ENCODE peak calls at places on chromosome 1, in seven cellular contexts. H is epithelial cell of esophagus; Y is amniotic stem cell; L is NCI-H1436; X is activated CD4-positive, CD25-positive, alpha-beta regulatory T cell; Z is head of caudate nucleus; B is RKO. F is an unnamed sample.

GRCh38 chr1:236206548-236206947 is 64.2 kb downstream of the GPR137B start:
- DNase-seq in Z (no peak), X (no peak), B (no peak), L (no peak), Y (no peak), H (no peak), F (no peak)

GRCh38 chr1:213724640-213725536 is 262.9 kb upstream of the PROX1 start:
- DNase-seq in Z (no peak), L (no peak), Y (no peak), B (no peak), X (no peak), H (no peak), F (peak; percentile 19)

GRCh38 chr1:220487297-220487820 is 40.6 kb upstream of the MARK1 start:
- DNase-seq in L (peak; percentile 94), Z (no peak), B (peak; percentile 40), X (no peak), Y (no peak), H (peak; percentile 85), F (peak; percentile 90)

GRCh38 chr1:18944810-18945209 is 11.7 kb downstream of the IFFO2 start:
- DNase-seq in Z (no peak), L (no peak), X (no peak), Y (no peak), H (no peak), B (no peak), F (no peak)

GRCh38 chr1:52601976-52602327 is 219 bp upstream of the GPX7 start:
- DNase-seq in X (no peak), Y (no peak), H (no peak), L (no peak), B (no peak), Z (no peak), F (no peak)

GRCh38 chr1:41362749-41363631 is 1.8 kb downstream of the FOXO6 start:
- DNase-seq in H (no peak), Y (no peak), L (no peak), Z (no peak), X (no peak), B (no peak), F (no peak)

GRCh38 chr1:206100226-206100780 is 16.9 kb downstream of the AVPR1B start:
- DNase-seq in Y (no peak), L (no peak), X (no peak), H (no peak), B (no peak), Z (no peak), F (no peak)

GRCh38 chr1:10665930-10666850 is 130.3 kb downstream of the CASZ1 start:
- DNase-seq in H (peak; percentile 13), X (no peak), B (no peak), Z (no peak), Y (no peak), L (no peak), F (no peak)

GRCh38 chr1:7572654-7573152 is 198.4 kb upstream of the VAMP3 start:
- DNase-seq in X (no peak), L (no peak), H (peak; percentile 87), B (no peak), Y (no peak), Z (no peak), F (no peak)

GRCh38 chr1:245988393-245989078 is 518.5 kb downstream of the SMYD3 start:
- DNase-seq in H (no peak), Z (no peak), Y (no peak), X (no peak), B (no peak), L (no peak), F (no peak)

GRCh38 chr1:26233903-26234643 is at the start of gene CEP85:
- DNase-seq in L (peak; percentile 99), X (peak; percentile 96), H (peak; percentile 99), Z (peak; percentile 99), Y (peak; percentile 98), B (peak; percentile 96), F (peak; percentile 95)

GRCh38 chr1:209537336-209538114 is 46.0 kb upstream of the CAMK1G start:
- DNase-seq in Z (no peak), Y (no peak), B (no peak), X (no peak), L (no peak), H (no peak), F (no peak)

GRCh38 chr1:41493117-41493536 is 8.6 kb upstream of the EDN2 start:
- DNase-seq in B (peak; percentile 89), H (peak; percentile 97), L (no peak), X (no peak), Z (no peak), Y (peak; percentile 66), F (peak; percentile 82)

F was measured in SW480.